ENCODE peak calls at places on chromosomes 5 and 9, in ten cellular contexts. W is WERI-Rb-1; V is pancreas; E is aorta; Q is GM23248; G is HL-60; M is cardiac muscle cell; O is heart right ventricle; S is AG04450; T is CD4-positive, alpha-beta T cell. N is an unnamed sample.

GRCh38 chr5:113150221-113150620 is 173.6 kb downstream of the DCP2 start:
- DNase-seq in O (no peak), V (no peak), T (no peak), M (no peak), G (no peak), W (no peak), S (no peak), E (no peak), Q (no peak), N (no peak)

GRCh38 chr9:13786131-13786530 is 506.6 kb upstream of the MPDZ start:
- DNase-seq in T (no peak), E (peak; percentile 68), Q (peak; percentile 32), V (no peak), G (no peak), O (peak; percentile 50), S (no peak), M (no peak), W (no peak), N (no peak)

GRCh38 chr5:150548123-150548522 is 40.2 kb downstream of the NDST1 start:
- DNase-seq in S (no peak), W (no peak), T (no peak), Q (no peak), G (no peak), E (no peak), V (no peak), M (no peak), O (no peak), N (no peak)

GRCh38 chr9:68505681-68506409 is 34.8 kb downstream of the TMEM252 start:
- DNase-seq in S (no peak), O (no peak), T (no peak), G (peak; percentile 37), Q (no peak), W (no peak), V (no peak), E (no peak), M (no peak), N (no peak)

GRCh38 chr5:32098291-32098690 is 75.8 kb downstream of the GOLPH3 start:
- DNase-seq in E (no peak), V (no peak), S (no peak), M (peak; percentile 33), W (peak; percentile 58), O (peak; percentile 38), Q (no peak), T (no peak), G (no peak), N (no peak)

GRCh38 chr5:131275996-131276535 is 12.2 kb downstream of the CDC42SE2 start:
- DNase-seq in G (no peak), S (no peak), Q (no peak), W (no peak), M (no peak), T (no peak), E (no peak), O (no peak), V (no peak), N (no peak)

GRCh38 chr9:135192686-135193085 is 105.2 kb downstream of the OLFM1 start:
- DNase-seq in G (no peak), Q (no peak), E (no peak), V (no peak), W (no peak), O (no peak), S (no peak), T (no peak), M (no peak), N (no peak)

GRCh38 chr5:125331987-125332628 is 585.7 kb upstream of the ZNF608 start:
- DNase-seq in W (no peak), Q (no peak), S (no peak), V (no peak), G (no peak), O (no peak), M (no peak), T (no peak), E (no peak), N (no peak)

GRCh38 chr5:39762761-39763160 is 338.0 kb upstream of the DAB2 start:
- DNase-seq in W (no peak), O (no peak), V (no peak), S (no peak), E (no peak), G (no peak), Q (no peak), M (no peak), T (no peak), N (no peak)

GRCh38 chr9:8677725-8678124 is 878.1 kb upstream of the DMAC1 start:
- DNase-seq in T (no peak), G (no peak), W (no peak), Q (no peak), E (no peak), V (no peak), M (peak; percentile 35), S (no peak), O (no peak), N (no peak)

GRCh38 chr9:137878146-137878941 is 762 bp downstream of the CACNA1B start:
- DNase-seq in S (no peak), T (peak; percentile 17), E (peak; percentile 66), W (peak; percentile 63), G (no peak), Q (peak; percentile 8), V (peak; percentile 50), O (peak; percentile 12), M (peak; percentile 85), N (no peak)

GRCh38 chr5:73605223-73606087 is 20.5 kb upstream of the ARHGEF28 start:
- DNase-seq in V (no peak), O (no peak), M (no peak), G (no peak), S (no peak), W (no peak), Q (peak; percentile 65), T (no peak), E (no peak), N (no peak)
- H3K27ac ChIP-seq in V (peak overlapping the region; percentile 59), O (no peak overlapping the region), M (no peak overlapping the region), G (no peak overlapping the region), S (no peak overlapping the region), W (no peak overlapping the region), Q (no peak overlapping the region), T (no peak overlapping the region), E (no peak overlapping the region), N (no peak overlapping the region)

GRCh38 chr5:143495823-143496275 is 92.4 kb upstream of the NR3C1 start:
- DNase-seq in M (no peak), Q (peak; percentile 90), T (no peak), O (peak; percentile 38), E (no peak), V (no peak), S (no peak), W (no peak), G (peak; percentile 4), N (no peak)

GRCh38 chr5:143496928-143497327 is 93.4 kb upstream of the NR3C1 start:
- DNase-seq in M (no peak), V (no peak), Q (no peak), G (no peak), S (peak; percentile 32), T (no peak), W (no peak), O (no peak), E (no peak), N (no peak)

GRCh38 chr5:143494595-143494994 is 91.1 kb upstream of the NR3C1 start:
- DNase-seq in T (no peak), E (no peak), G (no peak), S (no peak), V (no peak), W (no peak), O (no peak), M (no peak), Q (no peak), N (no peak)

GRCh38 chr5:143494162-143494561 is 90.7 kb upstream of the NR3C1 start:
- DNase-seq in E (no peak), W (no peak), O (no peak), G (no peak), M (no peak), Q (peak; percentile 90), S (peak; percentile 72), V (no peak), T (no peak), N (no peak)

GRCh38 chr5:143495124-143495523 is 91.6 kb upstream of the NR3C1 start:
- DNase-seq in W (no peak), O (no peak), M (no peak), S (no peak), Q (peak; percentile 61), E (no peak), T (no peak), G (no peak), V (no peak), N (no peak)
- H3K27ac ChIP-seq in W (no peak overlapping the region), O (no peak overlapping the region), M (no peak overlapping the region), S (no peak overlapping the region), Q (peak overlapping the region; percentile 58), E (no peak overlapping the region), T (no peak overlapping the region), G (no peak overlapping the region), V (no peak overlapping the region), N (no peak overlapping the region)

DNA sequence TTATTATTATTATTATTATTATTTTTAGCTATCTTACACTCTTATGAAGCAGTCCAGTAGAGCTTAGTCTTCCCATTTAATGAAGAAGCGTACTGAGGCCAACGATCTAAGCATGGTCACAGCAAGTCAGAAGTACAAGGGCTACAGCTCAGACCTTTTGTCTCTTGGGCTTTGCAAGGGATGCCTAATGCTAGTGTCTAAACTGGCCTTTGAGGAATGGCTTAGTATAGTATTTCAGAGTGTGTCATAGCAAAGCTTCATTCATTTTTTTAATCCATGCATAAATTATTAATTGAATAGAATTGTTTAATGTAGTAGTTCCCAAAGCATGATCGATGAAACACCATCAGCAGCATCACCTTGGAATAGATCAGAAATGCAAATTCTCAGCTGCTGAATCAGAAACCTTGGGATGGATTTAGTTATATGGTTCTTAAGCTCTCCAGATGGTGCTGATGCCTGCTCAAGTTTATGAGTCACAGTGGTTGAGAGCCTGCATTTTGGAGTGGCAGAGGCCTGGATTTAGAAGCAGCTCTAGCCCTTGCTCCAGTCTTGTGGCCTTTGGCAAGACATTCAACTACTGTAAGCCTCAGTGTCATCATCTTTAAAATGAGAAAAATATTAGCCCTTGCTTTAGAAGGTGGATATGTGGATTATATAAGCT is 6.1 kb downstream of the IL12B start:
- DNase-seq in G (no peak), S (peak; percentile 72), W (peak; percentile 28), M (no peak), O (no peak), T (no peak), Q (peak; percentile 88), E (no peak), V (no peak), N (no peak)
- H3K27ac ChIP-seq in G (no peak overlapping the region), S (no peak overlapping the region), W (no peak overlapping the region), M (no peak overlapping the region), O (no peak overlapping the region), T (no peak overlapping the region), Q (no peak overlapping the region), E (no peak overlapping the region), V (no peak overlapping the region), N (no peak overlapping the region)

GRCh38 chr9:98210435-98210834 is 18.0 kb upstream of the CORO2A start:
- DNase-seq in V (no peak), Q (no peak), M (no peak), O (no peak), G (no peak), E (no peak), T (no peak), W (no peak), S (no peak), N (no peak)
- H3K27ac ChIP-seq in V (no peak overlapping the region), Q (no peak overlapping the region), M (no peak overlapping the region), O (no peak overlapping the region), G (no peak overlapping the region), E (no peak overlapping the region), T (no peak overlapping the region), W (no peak overlapping the region), S (no peak overlapping the region), N (no peak overlapping the region)

DNA sequence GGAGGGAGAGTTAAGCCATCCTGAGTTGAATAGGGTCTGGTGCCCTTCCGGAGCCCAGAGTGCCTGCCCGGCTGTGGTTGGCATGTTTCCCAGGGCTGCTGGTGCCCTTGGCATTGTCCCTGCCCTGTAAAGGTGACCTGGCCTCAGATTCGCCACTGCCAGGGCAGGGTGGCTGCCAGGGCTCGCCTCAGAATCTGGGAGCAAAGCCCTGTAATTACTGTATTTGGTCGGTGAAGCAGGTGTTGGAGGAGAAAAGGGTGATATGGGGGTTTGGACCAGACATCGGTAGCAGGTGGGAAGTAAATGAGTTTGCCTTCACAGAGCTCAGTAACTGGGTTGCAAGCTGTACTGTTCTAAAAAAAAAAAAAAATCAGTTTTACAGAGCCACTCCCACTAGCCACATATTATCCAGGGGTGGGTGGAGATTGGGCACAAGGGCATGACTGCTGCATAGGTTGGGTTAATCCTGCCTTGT is 47.6 kb downstream of the RGS3 start:
- DNase-seq in O (peak; percentile 62), G (no peak), S (no peak), M (no peak), V (peak; percentile 79), T (no peak), Q (no peak), W (no peak), E (no peak), N (no peak)
- H3K27ac ChIP-seq in O (peak overlapping the region; percentile 75), G (no peak overlapping the region), S (no peak overlapping the region), M (no peak overlapping the region), V (peak overlapping the region; percentile 73), T (peak overlapping the region; percentile 71), Q (no peak overlapping the region), W (peak overlapping the region; percentile 51), E (peak overlapping the region; percentile 4), N (no peak overlapping the region)